ENCODE peak calls at places on chromosomes 6 and 20, in nine cellular contexts. J is neural progenitor cell, T is left lung, M is astrocyte of the spinal cord, L is spleen, U is AG10803, O is lower leg skin, V is ascending aorta, P is stomach. C is an unnamed sample.
A peak's percentile ranks its signal among the peaks of the same experiment; 100 is the strongest.

GRCh38 chr6:39913391-39913916 is 20.8 kb downstream of the MOCS1 start:
- DNase-seq in L (no peak), T (no peak), M (no peak), P (no peak), V (peak; percentile 56), O (no peak), J (no peak), U (no peak), C (no peak)

GRCh38 chr6:79034865-79035264 is 43.2 kb downstream of the PHIP start:
- DNase-seq in O (no peak), U (peak; percentile 8), L (no peak), M (peak; percentile 6), P (no peak), J (no peak), T (no peak), V (no peak), C (no peak)

GRCh38 chr20:35463455-35464300 is 8.3 kb downstream of the CEP250 start:
- DNase-seq in O (no peak), V (no peak), M (peak; percentile 73), P (peak; percentile 58), T (no peak), J (peak; percentile 83), U (peak; percentile 67), L (no peak), C (peak; percentile 67)

GRCh38 chr6:27836783-27837635 is 75.2 kb downstream of the OR2B2 start:
- DNase-seq in O (peak; percentile 90), M (peak; percentile 91), V (peak; percentile 77), U (peak; percentile 79), J (peak; percentile 83), T (peak; percentile 70), L (peak; percentile 87), P (peak; percentile 62), C (peak; percentile 49)

GRCh38 chr6:138526822-138527235 is 27.5 kb upstream of the NHSL1 start:
- DNase-seq in M (peak; percentile 22), P (no peak), J (peak; percentile 69), U (no peak), T (no peak), V (no peak), L (no peak), O (no peak), C (no peak)

GRCh38 chr20:53752971-53753879 is 159.6 kb upstream of the ZNF217 start:
- DNase-seq in T (no peak), V (no peak), M (peak; percentile 57), J (no peak), P (no peak), O (no peak), L (no peak), U (no peak), C (no peak)

GRCh38 chr6:57248311-57248895 is 26.3 kb upstream of the RAB23 start:
- DNase-seq in P (no peak), M (no peak), O (no peak), L (no peak), U (no peak), T (no peak), J (no peak), V (no peak), C (no peak)

GRCh38 chr6:14468656-14469321 is 351.2 kb downstream of the CD83 start:
- DNase-seq in L (no peak), T (no peak), M (no peak), J (no peak), P (no peak), U (peak; percentile 30), V (no peak), O (no peak), C (no peak)

GRCh38 chr6:127338936-127339335 is 4.5 kb downstream of the ECHDC1 start:
- DNase-seq in J (no peak), M (no peak), U (no peak), T (no peak), V (no peak), L (no peak), P (no peak), O (no peak), C (no peak)

GRCh38 chr6:107657755-107658461 is 166.2 kb downstream of the SCML4 start:
- DNase-seq in U (no peak), L (peak; percentile 90), T (peak; percentile 65), M (peak; percentile 85), J (no peak), P (peak; percentile 39), O (no peak), V (no peak), C (peak; percentile 64)
- TF ChIP-seq CTCF in U (no peak), L (peak; percentile 34), T (peak; percentile 42), M (peak; percentile 41), J (no peak), P (no peak), O (no peak), V (no peak), C (no peak)

GRCh38 chr6:168028181-168028580 is 30.7 kb downstream of the KIF25 start:
- DNase-seq in V (no peak), M (no peak), T (no peak), P (no peak), J (no peak), O (peak; percentile 39), U (no peak), L (no peak), C (no peak)
- TF ChIP-seq CTCF in V (no peak), M (no peak), T (no peak), P (no peak), J (no peak), O (no peak), U (no peak), L (no peak), C (no peak)

GRCh38 chr20:33399924-33400323 is 1.4 kb downstream of the CDK5RAP1 start:
- DNase-seq in O (no peak), M (no peak), T (no peak), L (no peak), U (peak; percentile 47), P (no peak), J (peak; percentile 13), V (no peak), C (no peak)

GRCh38 chr20:33407251-33407650 is 5.9 kb upstream of the CDK5RAP1 start:
- DNase-seq in M (peak; percentile 42), O (no peak), T (no peak), U (no peak), P (no peak), V (no peak), L (no peak), J (no peak), C (no peak)

GRCh38 chr20:33401922-33402369 is 627 bp upstream of the CDK5RAP1 start:
- DNase-seq in O (no peak), T (no peak), P (no peak), J (no peak), V (no peak), U (peak; percentile 18), M (no peak), L (no peak), C (no peak)

GRCh38 chr20:33404281-33404680 is 3.0 kb upstream of the CDK5RAP1 start:
- DNase-seq in T (no peak), O (no peak), J (no peak), U (no peak), M (no peak), V (no peak), P (no peak), L (no peak), C (no peak)

DNA sequence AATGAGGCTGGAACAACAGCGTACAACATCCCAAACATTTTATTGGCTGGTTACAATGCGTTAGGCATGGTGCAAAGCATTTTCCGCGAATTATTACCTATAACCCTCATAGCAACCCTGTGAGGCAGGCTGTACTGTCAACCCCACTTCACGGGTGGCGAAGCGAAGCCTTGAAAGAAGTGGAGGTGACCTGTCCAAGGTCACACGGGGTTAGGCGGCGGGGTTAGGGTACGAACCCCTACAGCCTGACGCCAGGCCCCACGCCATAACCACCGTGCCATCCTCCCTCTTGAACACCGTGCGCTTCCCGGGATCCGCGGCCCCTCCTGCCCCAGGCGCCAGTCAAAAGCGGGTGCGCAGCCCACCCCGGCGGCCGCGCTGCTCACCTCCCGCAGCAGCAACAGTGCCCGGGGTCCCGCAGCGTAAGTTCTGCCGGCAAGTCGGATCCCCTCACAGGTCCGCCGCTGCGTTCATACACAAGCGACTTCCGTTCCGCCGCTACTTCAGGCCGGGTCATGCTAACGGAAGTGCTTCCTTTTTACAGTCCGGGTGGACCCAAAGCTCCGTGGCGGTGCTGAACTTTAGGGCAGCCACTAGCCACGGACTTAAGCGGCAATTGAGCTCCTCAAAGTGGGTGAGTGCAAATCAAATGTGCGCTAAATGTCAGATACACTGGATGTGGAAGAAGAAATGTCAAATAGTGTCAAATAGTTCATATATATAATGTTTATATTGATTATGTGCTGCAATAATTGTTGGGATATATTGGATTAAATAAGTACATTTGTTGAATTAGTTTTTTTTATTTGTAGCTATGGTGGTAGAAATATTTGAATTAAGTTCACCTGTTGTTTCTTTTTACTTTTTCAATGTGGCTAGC is at the start of gene CDK5RAP1:
- DNase-seq in J (peak; percentile 96), M (peak; percentile 92), T (peak; percentile 87), O (peak; percentile 96), L (peak; percentile 95), P (peak; percentile 90), V (peak; percentile 93), U (peak; percentile 90), C (peak; percentile 89)
- TF ChIP-seq CTCF in J (no peak), M (no peak), T (no peak), O (no peak), L (no peak), P (no peak), V (no peak), U (no peak), C (no peak)

GRCh38 chr6:33430991-33431879 is 11.4 kb downstream of the SYNGAP1 start:
- DNase-seq in U (peak; percentile 42), J (peak; percentile 92), V (peak; percentile 82), O (no peak), L (peak; percentile 94), M (peak; percentile 55), P (peak; percentile 43), T (no peak), C (peak; percentile 95)
- TF ChIP-seq CTCF in U (no peak), J (no peak), V (no peak), O (no peak), L (no peak), M (no peak), P (no peak), T (no peak), C (no peak)

DNA sequence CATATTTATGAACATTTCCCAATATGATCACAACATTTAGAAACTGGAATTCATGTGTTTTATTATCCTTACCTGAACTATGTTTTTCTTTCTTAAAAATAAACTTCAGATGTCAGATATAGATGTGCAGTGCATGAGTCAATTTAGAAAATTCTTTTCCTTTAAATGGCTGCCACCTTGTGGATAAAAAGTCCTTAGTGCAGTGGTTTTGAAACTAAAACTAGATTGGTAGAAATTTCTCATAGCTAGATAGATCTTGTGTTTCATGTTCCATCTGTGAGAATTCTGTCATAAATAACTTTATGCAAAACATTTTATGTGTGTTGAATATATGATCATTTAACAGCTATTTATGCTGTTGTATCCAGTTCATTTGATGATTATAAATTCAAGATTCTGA is 134.9 kb downstream of the KLHL32 start:
- DNase-seq in O (no peak), U (peak; percentile 45), V (no peak), L (no peak), J (peak; percentile 30), M (peak; percentile 51), P (no peak), T (no peak), C (peak; percentile 68)
- TF ChIP-seq CTCF in O (no peak), U (peak; percentile 66), V (peak; percentile 45), L (peak; percentile 55), J (peak; percentile 75), M (peak; percentile 47), P (peak; percentile 30), T (peak; percentile 49), C (peak; percentile 59)